ENCODE peak calls at places on chromosomes 12 and 14, in nine cellular contexts. I is NAMALWA; F is mesenchymal stem cell; B is fibroblast of pulmonary artery; M is caudate nucleus; E is thyroid gland; Y is dorsolateral prefrontal cortex; H is AG10803; S is activated CD4-positive, alpha-beta T cell treated with anti-CD3 and anti-CD28 coated beads for 48 hours. Z is an unnamed sample.

GRCh38 chr12:2129076-2129475 is 76.3 kb downstream of the CACNA1C start:
- DNase-seq in S (no peak), B (no peak), I (no peak), F (peak; percentile 50), M (no peak), E (no peak), Y (no peak), H (peak; percentile 87), Z (no peak)

GRCh38 chr14:29016050-29016900 is 249.7 kb downstream of the FOXG1 start:
- DNase-seq in B (peak; percentile 68), E (peak; percentile 4), M (no peak), S (peak; percentile 30), H (peak; percentile 31), I (peak; percentile 61), F (peak; percentile 16), Y (no peak), Z (peak; percentile 16)

GRCh38 chr12:1904875-1905274 is 13.6 kb downstream of the CACNA2D4 start:
- DNase-seq in S (no peak), Y (no peak), I (no peak), M (no peak), H (no peak), F (no peak), E (no peak), B (no peak), Z (no peak)

GRCh38 chr12:53045646-53046045 is 4.2 kb upstream of the TNS2 start:
- DNase-seq in H (no peak), E (no peak), F (no peak), B (no peak), Y (no peak), M (no peak), I (no peak), S (no peak), Z (no peak)

GRCh38 chr12:79482323-79482722 is 208.4 kb downstream of the PAWR start:
- DNase-seq in E (peak; percentile 38), M (no peak), S (no peak), B (no peak), Y (no peak), H (no peak), I (no peak), F (no peak), Z (no peak)

GRCh38 chr14:35632276-35633071 is 98.5 kb downstream of the INSM2 start:
- DNase-seq in B (peak; percentile 25), I (no peak), M (no peak), H (peak; percentile 66), S (no peak), F (peak; percentile 38), E (no peak), Y (no peak), Z (no peak)

GRCh38 chr14:55180434-55180833 is 11.0 kb downstream of the DLGAP5 start:
- DNase-seq in H (no peak), S (no peak), B (no peak), Y (no peak), E (peak; percentile 53), M (no peak), F (no peak), I (no peak), Z (no peak)

GRCh38 chr12:3380200-3381020 is 110.6 kb upstream of the PRMT8 start:
- DNase-seq in F (no peak), E (no peak), M (no peak), Y (no peak), S (no peak), B (no peak), I (no peak), H (peak; percentile 33), Z (no peak)

GRCh38 chr14:61498811-61499210 is 177.4 kb downstream of the PRKCH start:
- DNase-seq in E (peak; percentile 52), I (no peak), B (peak; percentile 94), F (no peak), M (no peak), Y (no peak), S (no peak), H (peak; percentile 81), Z (no peak)

GRCh38 chr14:32134448-32135070 is 57.5 kb downstream of the ARHGAP5 start:
- DNase-seq in S (no peak), B (peak; percentile 18), E (no peak), I (no peak), M (no peak), F (peak; percentile 75), Y (no peak), H (peak; percentile 51), Z (no peak)

GRCh38 chr12:53500119-53500775 is 836 bp upstream of the TARBP2 start:
- DNase-seq in H (peak; percentile 86), F (peak; percentile 96), B (peak; percentile 93), Y (no peak), S (no peak), I (peak; percentile 63), M (no peak), E (peak; percentile 69), Z (peak; percentile 38)

GRCh38 chr14:94088516-94088915 is 7.4 kb downstream of the IFI27L1 start:
- DNase-seq in I (no peak), B (peak; percentile 21), H (no peak), S (no peak), Y (no peak), M (no peak), E (no peak), F (peak; percentile 50), Z (no peak)

GRCh38 chr14:74611672-74612345 is at the start of gene LTBP2:
- DNase-seq in B (no peak), F (no peak), E (peak; percentile 79), M (no peak), S (peak; percentile 26), H (no peak), Y (no peak), I (no peak), Z (peak; percentile 25)

GRCh38 chr14:44981198-44981597 is 19.2 kb downstream of the TOGARAM1 start:
- DNase-seq in M (no peak), E (no peak), S (no peak), H (no peak), B (no peak), I (no peak), Y (no peak), F (no peak), Z (no peak)

GRCh38 chr12:92561543-92561899 is 141.3 kb upstream of the PLEKHG7 start:
- DNase-seq in E (peak; percentile 75), M (no peak), Y (no peak), H (peak; percentile 92), F (peak; percentile 75), I (no peak), S (no peak), B (peak; percentile 92), Z (no peak)

GRCh38 chr14:43872222-43872621 is 634.9 kb downstream of the FSCB start:
- DNase-seq in E (no peak), H (no peak), M (no peak), Y (no peak), S (no peak), I (no peak), F (no peak), B (no peak), Z (no peak)

GRCh38 chr12:91133871-91134270 is 22.6 kb upstream of the LUM start:
- DNase-seq in M (no peak), Y (no peak), I (no peak), F (peak; percentile 77), B (peak; percentile 58), H (peak; percentile 97), E (no peak), S (no peak), Z (no peak)

GRCh38 chr14:52650774-52651173 is 44.6 kb downstream of the ERO1A start:
- DNase-seq in Y (no peak), H (peak; percentile 2), I (no peak), E (no peak), B (no peak), F (no peak), M (no peak), S (no peak), Z (no peak)

GRCh38 chr14:102185360-102185759 is 45.7 kb downstream of the WDR20 start:
- DNase-seq in S (no peak), M (no peak), B (no peak), H (no peak), E (no peak), I (no peak), F (no peak), Y (no peak), Z (no peak)

GRCh38 chr12:102172436-102172835 is 25.2 kb downstream of the PMCH start:
- DNase-seq in M (no peak), B (peak; percentile 88), I (no peak), H (peak; percentile 79), F (peak; percentile 26), E (no peak), Y (no peak), S (no peak), Z (no peak)

GRCh38 chr14:35079742-35080141 is 33.7 kb downstream of the FAM177A1 start:
- DNase-seq in M (no peak), S (no peak), F (no peak), Y (no peak), B (peak; percentile 8), H (no peak), I (no peak), E (no peak), Z (no peak)